ENCODE peak calls at places on chromosomes 3 and 15, in eight cellular contexts. S is cardiac fibroblast, M is endodermal cell, Q is ovary, U is psoas muscle, I is lung, A is mucosa of descending colon, E is fibroblast of villous mesenchyme. D is an unnamed sample.

GRCh38 chr3:5349343-5349742 is 161.8 kb downstream of the EDEM1 start:
- DNase-seq in E (no peak), A (no peak), I (no peak), U (no peak), M (no peak), Q (no peak), S (no peak), D (no peak)

GRCh38 chr15:96329403-96329981 is 1.0 kb upstream of the NR2F2 start:
- DNase-seq in E (peak), U (no peak), A (no peak), S (peak), Q (peak), I (no peak), M (no peak), D (no peak)

GRCh38 chr3:10269443-10269842 is 21.2 kb downstream of the TATDN2 start:
- DNase-seq in M (no peak), S (no peak), A (no peak), E (no peak), U (no peak), Q (no peak), I (no peak), D (no peak)

GRCh38 chr3:17233398-17233800 is 348.6 kb downstream of the PLCL2 start:
- DNase-seq in E (peak), M (no peak), A (no peak), Q (no peak), S (peak), I (no peak), U (no peak), D (peak)

GRCh38 chr3:172201136-172201989 is 162.0 kb downstream of the FNDC3B start:
- DNase-seq in S (peak), E (peak), Q (peak), I (peak), U (peak), M (no peak), A (peak), D (no peak)

GRCh38 chr15:96246057-96246456 is 84.4 kb upstream of the NR2F2 start:
- DNase-seq in E (no peak), I (no peak), A (no peak), Q (no peak), U (no peak), M (peak), S (no peak), D (no peak)

GRCh38 chr3:57131210-57131588 is 34.0 kb downstream of the IL17RD start:
- DNase-seq in M (no peak), A (no peak), E (no peak), U (no peak), S (no peak), I (no peak), Q (no peak), D (no peak)

GRCh38 chr3:42699511-42699971 is 3.1 kb downstream of the HHATL start:
- DNase-seq in M (no peak), I (no peak), Q (no peak), E (no peak), U (no peak), A (no peak), S (no peak), D (no peak)

GRCh38 chr3:197029511-197030167 is at the start of gene MELTF:
- DNase-seq in I (peak), E (peak), M (peak), Q (no peak), S (peak), A (peak), U (peak), D (peak)

GRCh38 chr3:16548721-16549120 is 35.2 kb upstream of the RFTN1 start:
- DNase-seq in S (peak), U (no peak), A (no peak), E (peak), M (no peak), I (no peak), Q (no peak), D (no peak)

GRCh38 chr15:57667171-57667924 is 39.2 kb upstream of the POLR2M start:
- DNase-seq in A (no peak), U (no peak), M (no peak), Q (no peak), S (peak), I (no peak), E (peak), D (no peak)

GRCh38 chr3:24945575-24945974 is 450.9 kb upstream of the THRB start:
- DNase-seq in M (no peak), S (no peak), E (no peak), I (no peak), A (no peak), U (no peak), Q (no peak), D (no peak)

GRCh38 chr3:190432216-190432615 is 17.5 kb downstream of the TMEM207 start:
- DNase-seq in U (no peak), Q (no peak), I (no peak), A (no peak), E (peak), M (no peak), S (peak), D (no peak)

GRCh38 chr3:123733341-123733740 is 148.5 kb upstream of the HACD2 start:
- DNase-seq in M (no peak), U (no peak), A (no peak), S (no peak), E (no peak), I (no peak), Q (no peak), D (no peak)

GRCh38 chr15:81299630-81300273 is 24.2 kb downstream of the STARD5 start:
- DNase-seq in M (no peak), S (no peak), A (no peak), U (no peak), Q (no peak), I (no peak), E (no peak), D (no peak)

GRCh38 chr3:40875581-40875980 is 323.7 kb upstream of the CTNNB1 start:
- DNase-seq in Q (no peak), U (no peak), M (peak), A (no peak), E (no peak), S (no peak), I (no peak), D (no peak)

GRCh38 chr3:106117490-106117858 is 248.7 kb upstream of the CBLB start:
- DNase-seq in A (no peak), I (no peak), S (no peak), M (no peak), Q (no peak), U (no peak), E (no peak), D (no peak)

GRCh38 chr15:34709866-34710265 is 44.9 kb downstream of the GJD2 start:
- DNase-seq in Q (no peak), U (no peak), A (no peak), I (no peak), S (peak), E (peak), M (no peak), D (no peak)

GRCh38 chr15:68347392-68347791 is 69.8 kb downstream of the FEM1B start:
- DNase-seq in Q (no peak), U (no peak), S (peak), I (no peak), M (no peak), E (peak), A (no peak), D (no peak)

GRCh38 chr3:79040701-79041100 is 727.1 kb downstream of the ROBO1 start:
- DNase-seq in S (peak), Q (no peak), I (no peak), U (no peak), M (no peak), E (peak), A (no peak), D (no peak)

GRCh38 chr3:98602078-98602678 is 8.8 kb upstream of the CPOX start:
- DNase-seq in A (no peak), M (peak), Q (no peak), S (peak), U (no peak), I (no peak), E (peak), D (peak)

GRCh38 chr3:170007031-170007663 is 30.6 kb upstream of the GPR160 start:
- DNase-seq in Q (no peak), U (peak), E (peak), M (no peak), I (peak), A (no peak), S (peak), D (peak)

GRCh38 chr15:62749036-62749435 is 293.5 kb upstream of the TPM1 start:
- DNase-seq in A (no peak), Q (no peak), E (no peak), U (no peak), M (no peak), S (no peak), I (no peak), D (no peak)

GRCh38 chr3:156135921-156136655 is 15.7 kb downstream of the KCNAB1 start:
- DNase-seq in E (no peak), U (no peak), S (no peak), I (no peak), A (no peak), M (no peak), Q (no peak), D (peak)

GRCh38 chr15:41511331-41512077 is 2.1 kb downstream of the LTK start:
- DNase-seq in I (no peak), E (no peak), M (peak), U (no peak), A (peak), S (no peak), Q (no peak), D (no peak)

GRCh38 chr15:97962263-97962662 is 1.8 kb downstream of the ARRDC4 start:
- DNase-seq in U (no peak), M (no peak), E (no peak), S (no peak), Q (no peak), I (no peak), A (no peak), D (no peak)

GRCh38 chr3:47414666-47415587 is 34.1 kb downstream of the PTPN23 start:
- DNase-seq in M (no peak), E (no peak), S (no peak), I (no peak), U (no peak), Q (no peak), A (no peak), D (no peak)

GRCh38 chr15:89332446-89332845 is 2.2 kb downstream of the POLG start:
- DNase-seq in S (peak), E (peak), Q (no peak), U (no peak), M (peak), I (no peak), A (no peak), D (peak)

GRCh38 chr3:44337253-44337652 is 1.3 kb upstream of the TCAIM start:
- DNase-seq in I (no peak), E (no peak), U (no peak), Q (no peak), A (no peak), M (peak), S (peak), D (no peak)

GRCh38 chr15:62141643-62142588 is 23.2 kb downstream of the C2CD4B start:
- DNase-seq in M (no peak), I (no peak), A (no peak), U (no peak), Q (no peak), S (peak), E (peak), D (no peak)

GRCh38 chr3:59660376-59660775 is 610.6 kb upstream of the CFAP20DC start:
- DNase-seq in Q (no peak), I (no peak), E (peak), S (no peak), A (no peak), U (no peak), M (no peak), D (no peak)

GRCh38 chr15:25710184-25710583 is 152.9 kb downstream of the ATP10A start:
- DNase-seq in I (peak), E (no peak), A (no peak), S (peak), M (peak), Q (no peak), U (peak), D (peak)

GRCh38 chr3:53813229-53813628 is 33.0 kb downstream of the CHDH start:
- DNase-seq in A (no peak), I (no peak), Q (no peak), E (no peak), M (no peak), S (no peak), U (no peak), D (no peak)

GRCh38 chr15:45129651-45130129 is at the start of the genes DUOX1 and DUOXA1:
- DNase-seq in A (no peak), E (no peak), U (peak), M (peak), I (peak), Q (no peak), S (no peak), D (no peak)

GRCh38 chr15:23566070-23567050 is 886 bp downstream of the MKRN3 start:
- DNase-seq in Q (no peak), U (no peak), A (no peak), S (no peak), E (peak), I (no peak), M (no peak), D (no peak)

GRCh38 chr3:37383323-37383722 is 208.9 kb upstream of the LRRFIP2 start:
- DNase-seq in I (no peak), A (no peak), E (no peak), M (no peak), Q (no peak), U (no peak), S (no peak), D (no peak)

GRCh38 chr3:186464424-186465093 is 79.6 kb downstream of the CRYGS start:
- DNase-seq in S (no peak), A (no peak), M (peak), U (no peak), E (no peak), Q (no peak), I (no peak), D (peak)

GRCh38 chr3:24522155-24522579 is 27.5 kb upstream of the THRB start:
- DNase-seq in U (no peak), I (no peak), M (peak), Q (no peak), S (no peak), E (no peak), A (peak), D (no peak)

GRCh38 chr15:83284563-83285283 is at the start of gene BNC1:
- DNase-seq in I (no peak), A (no peak), S (no peak), U (no peak), Q (no peak), E (peak), M (peak), D (no peak)

GRCh38 chr15:83285284-83285978 is 967 bp upstream of the BNC1 start:
- DNase-seq in E (no peak), M (peak), A (no peak), U (no peak), S (no peak), I (no peak), Q (no peak), D (no peak)

GRCh38 chr15:83282141-83282540 is 2.3 kb downstream of the BNC1 start:
- DNase-seq in E (no peak), U (no peak), A (no peak), S (no peak), M (no peak), I (no peak), Q (no peak), D (no peak)

GRCh38 chr15:83282859-83283812 is 1.3 kb downstream of the BNC1 start:
- DNase-seq in S (peak), I (no peak), U (peak), Q (no peak), A (no peak), M (peak), E (peak), D (no peak)

GRCh38 chr15:83283813-83284562 is 476 bp downstream of the BNC1 start:
- DNase-seq in Q (no peak), M (peak), U (no peak), S (peak), E (peak), I (no peak), A (no peak), D (no peak)
- H3K4me3 ChIP-seq in Q (no peak), M (peak), U (peak), S (peak), E (peak), I (peak), A (no peak), D (no peak)

GRCh38 chr3:160684368-160684740 is 7.4 kb downstream of the ARL14 start:
- DNase-seq in I (no peak), E (no peak), A (no peak), S (no peak), U (no peak), M (no peak), Q (no peak), D (no peak)

GRCh38 chr3:160691151-160691550 is 14.2 kb downstream of the ARL14 start:
- DNase-seq in E (no peak), A (no peak), Q (no peak), S (no peak), M (no peak), I (no peak), U (no peak), D (no peak)

GRCh38 chr3:160686955-160687535 is 10.1 kb downstream of the ARL14 start:
- DNase-seq in U (no peak), Q (no peak), E (peak), S (peak), A (no peak), M (no peak), I (no peak), D (peak)

GRCh38 chr3:160685144-160685766 is 8.3 kb downstream of the ARL14 start:
- DNase-seq in U (no peak), E (no peak), S (no peak), Q (no peak), M (no peak), I (no peak), A (no peak), D (no peak)
- TF ChIP-seq CTCF in U (peak), E (peak), S (peak), Q (no peak), M (peak), I (no peak), A (no peak), D (no peak)

DNA sequence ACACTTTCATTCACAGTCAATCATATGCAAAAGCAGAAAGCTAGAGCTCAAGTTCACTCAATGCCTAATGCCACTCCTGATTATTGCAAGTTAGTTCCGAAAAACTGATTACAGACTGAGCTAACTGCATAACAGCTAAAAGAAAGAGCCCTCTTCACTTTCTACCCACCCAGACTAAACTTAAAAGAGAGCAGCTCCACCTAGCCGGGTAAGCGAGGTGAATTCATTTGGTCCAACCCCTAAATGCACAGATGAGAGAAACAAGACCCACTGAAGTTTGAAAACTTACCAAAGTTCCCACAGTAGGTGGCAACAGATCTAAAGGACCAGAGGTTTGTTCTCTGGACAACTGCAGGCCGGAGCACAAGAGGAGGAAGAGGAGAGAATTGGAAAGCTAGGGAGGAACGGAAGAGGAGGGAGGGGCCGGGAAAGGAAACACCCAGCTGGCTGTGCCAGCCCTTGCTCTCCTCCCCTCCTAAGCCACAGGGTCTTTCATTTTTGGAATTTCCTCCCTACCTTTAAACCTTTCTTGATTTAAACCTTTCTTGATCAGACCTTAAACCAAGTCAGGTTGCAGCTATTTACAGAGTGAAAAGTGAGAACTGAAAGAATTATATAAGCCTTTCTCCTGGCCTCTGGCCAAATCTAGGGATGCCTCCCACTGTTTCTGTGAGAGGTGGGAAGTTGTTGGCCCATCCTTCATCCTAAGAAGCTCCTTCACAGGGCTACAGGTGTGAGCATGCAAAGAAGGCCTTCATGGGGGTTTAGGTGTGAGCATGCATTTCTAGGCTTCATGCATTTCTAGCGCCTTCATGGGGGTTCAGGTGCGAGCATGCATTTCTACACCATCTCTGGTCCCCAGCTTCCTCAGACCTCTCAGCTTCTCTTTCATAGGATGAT is 114.7 kb upstream of the LMOD3 start:
- DNase-seq in M (peak), E (no peak), I (no peak), U (no peak), S (no peak), A (no peak), Q (no peak), D (no peak)
- H3K4me3 ChIP-seq in M (no peak), E (peak), I (no peak), U (peak), S (no peak), A (no peak), Q (no peak), D (no peak)

DNA sequence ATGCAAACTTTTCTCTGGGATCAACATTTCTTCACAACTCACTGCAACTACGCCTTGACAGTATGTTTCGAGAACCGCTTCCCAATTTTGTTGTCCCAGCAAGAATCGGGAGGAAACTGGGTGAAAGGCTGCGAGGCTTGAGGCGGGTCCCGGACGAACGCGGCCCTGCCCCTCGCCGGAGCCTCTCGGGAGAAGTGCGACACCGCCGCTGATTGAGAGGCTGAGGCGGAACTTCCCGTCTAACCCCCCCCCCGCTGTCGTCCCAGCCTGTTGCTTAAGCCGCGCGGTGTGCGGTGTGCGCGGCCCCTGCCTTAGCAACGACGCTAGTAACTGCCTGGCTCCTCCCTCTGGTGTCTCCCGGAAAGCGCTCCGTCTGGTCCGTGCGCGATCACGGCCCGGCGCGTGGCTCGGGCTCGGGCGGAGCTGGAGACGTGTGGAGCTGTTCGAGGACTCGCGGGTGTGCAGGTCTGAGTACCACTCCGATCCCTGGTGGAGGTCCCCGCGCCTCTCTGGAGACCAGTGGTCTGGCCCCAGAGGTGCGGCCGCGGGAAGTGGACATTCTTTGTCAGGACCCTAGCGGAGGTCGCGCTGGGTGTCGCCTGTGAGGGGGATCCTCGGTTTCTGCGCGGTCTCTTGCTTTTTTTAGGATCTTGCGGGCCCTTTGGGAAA is at the start of the genes DTWD1 and FAM227B:
- DNase-seq in M (peak), I (peak), A (peak), S (peak), E (peak), U (peak), Q (peak), D (peak)
- TF ChIP-seq CTCF in M (peak), I (no peak), A (no peak), S (no peak), E (no peak), U (no peak), Q (no peak), D (no peak)

DNA sequence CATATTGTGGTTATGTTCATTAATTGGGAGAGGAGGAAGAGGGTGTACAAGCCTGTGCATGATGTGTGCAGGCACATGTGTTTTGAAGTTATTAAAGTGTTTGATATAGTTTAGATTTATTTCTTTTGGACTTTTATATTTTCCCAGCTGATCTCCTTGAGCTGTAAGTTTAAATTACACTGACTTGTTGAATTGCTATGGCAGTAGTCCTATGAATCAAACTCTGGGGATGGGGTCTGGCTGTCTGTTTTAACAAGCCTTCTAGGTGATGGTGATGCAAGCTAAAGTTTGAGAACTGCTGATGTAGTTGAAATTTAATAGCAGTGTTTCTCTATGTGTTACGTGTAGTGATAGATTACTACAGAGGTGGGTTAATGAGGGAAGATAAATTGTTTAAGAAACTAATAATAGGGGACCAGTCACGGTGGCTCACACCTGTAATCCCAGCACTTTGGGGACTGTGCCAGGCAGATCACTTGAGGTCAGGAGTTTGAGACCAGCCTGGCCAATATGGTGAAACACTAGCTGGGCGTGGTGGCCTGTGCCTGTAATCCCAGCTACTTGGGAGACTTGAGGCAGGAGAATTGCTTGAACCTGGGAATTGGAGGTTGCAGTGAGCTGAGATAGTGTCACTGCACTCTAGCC is 7.0 kb downstream of the ARIH1 start:
- DNase-seq in S (no peak), E (peak), M (no peak), I (no peak), Q (no peak), U (peak), A (no peak), D (no peak)
- H3K4me3 ChIP-seq in S (no peak), E (no peak), M (no peak), I (no peak), Q (no peak), U (no peak), A (no peak), D (no peak)

D was measured in GM12865.